ENCODE peak calls at places on chromosomes 6 and 20, in four cellular contexts. B, F, I and A are unnamed samples.

GRCh38 chr6:158410784-158411183 is 98.5 kb downstream of the TULP4 start:
- DNase-seq in B (no peak), F (no peak), I (no peak), A (no peak)

GRCh38 chr20:22070546-22070945 is 365.1 kb downstream of the PAX1 start:
- DNase-seq in B (no peak), F (no peak), I (no peak), A (no peak)

GRCh38 chr6:5674141-5674540 is 332.6 kb downstream of the NRN1 start:
- DNase-seq in B (no peak), F (no peak), I (no peak), A (no peak)

GRCh38 chr6:157574851-157575424 is 193.9 kb downstream of the ZDHHC14 start:
- DNase-seq in B (no peak), F (no peak), I (no peak), A (no peak)

GRCh38 chr20:22700387-22700786 is 116.0 kb upstream of the FOXA2 start:
- DNase-seq in B (no peak), F (no peak), I (no peak), A (no peak)

GRCh38 chr6:157779705-157780604 is 43.1 kb upstream of the SNX9 start:
- DNase-seq in B (peak; percentile 64), F (peak; percentile 21), I (no peak), A (no peak)

GRCh38 chr6:140766999-140767398 is 1365.7 kb upstream of the GJE1 start:
- DNase-seq in B (no peak), F (no peak), I (no peak), A (no peak)

GRCh38 chr6:2462831-2463230 is 217.4 kb upstream of the GMDS start:
- DNase-seq in B (no peak), F (no peak), I (no peak), A (no peak)

GRCh38 chr6:140069576-140069975 is 695.1 kb upstream of the CITED2 start:
- DNase-seq in B (no peak), F (no peak), I (no peak), A (no peak)

GRCh38 chr6:159398633-159399032 is 229.4 kb downstream of the FNDC1 start:
- DNase-seq in B (no peak), F (no peak), I (no peak), A (no peak)

GRCh38 chr6:99868074-99868702 is 125.8 kb downstream of the MCHR2 start:
- DNase-seq in B (peak; percentile 51), F (peak; percentile 61), I (peak; percentile 55), A (peak; percentile 2)

GRCh38 chr6:169034523-169035167 is 219.0 kb downstream of the THBS2 start:
- DNase-seq in B (peak; percentile 10), F (no peak), I (no peak), A (no peak)

GRCh38 chr20:45796336-45797070 is 4.7 kb downstream of the DNTTIP1 start:
- DNase-seq in B (no peak), F (no peak), I (no peak), A (no peak)

GRCh38 chr20:4795394-4795793 is 73.7 kb downstream of the PRND start:
- DNase-seq in B (peak; percentile 80), F (peak; percentile 70), I (peak; percentile 31), A (no peak)

GRCh38 chr20:57389695-57390603 is 1.2 kb upstream of the RBM38 start:
- DNase-seq in B (no peak), F (no peak), I (peak; percentile 72), A (no peak)

GRCh38 chr20:37690626-37691369 is 3.0 kb upstream of the CTNNBL1 start:
- DNase-seq in B (no peak), F (no peak), I (no peak), A (no peak)

GRCh38 chr6:157966990-157967389 is 14.7 kb upstream of the SYNJ2 start:
- DNase-seq in B (no peak), F (no peak), I (no peak), A (no peak)

GRCh38 chr20:1685304-1686052 is 27.9 kb upstream of the SIRPG start:
- DNase-seq in B (no peak), F (no peak), I (no peak), A (no peak)

GRCh38 chr20:5811746-5812145 is 61.5 kb downstream of the SHLD1 start:
- DNase-seq in B (no peak), F (no peak), I (no peak), A (no peak)

GRCh38 chr6:36533321-36533720 is 14.0 kb downstream of the STK38 start:
- DNase-seq in B (peak; percentile 34), F (no peak), I (no peak), A (no peak)

GRCh38 chr6:33934726-33935270 is 131.0 kb upstream of the MLN start:
- DNase-seq in B (no peak), F (no peak), I (no peak), A (no peak)

GRCh38 chr6:155171109-155171746 is 92.6 kb upstream of the CLDN20 start:
- DNase-seq in B (peak; percentile 89), F (peak; percentile 67), I (peak; percentile 23), A (peak; percentile 79)

GRCh38 chr6:6333498-6333897 is 13.0 kb upstream of the F13A1 start:
- DNase-seq in B (no peak), F (no peak), I (no peak), A (no peak)

GRCh38 chr6:44682280-44682679 is 294.8 kb downstream of the CDC5L start:
- DNase-seq in B (no peak), F (no peak), I (no peak), A (no peak)

GRCh38 chr6:24405262-24405661 is 2.5 kb downstream of the MRS2 start:
- DNase-seq in B (no peak), F (no peak), I (no peak), A (no peak)

GRCh38 chr6:39892490-39893129 is 41.7 kb downstream of the MOCS1 start:
- DNase-seq in B (peak; percentile 69), F (peak; percentile 38), I (peak; percentile 66), A (peak; percentile 2)

GRCh38 chr20:37729452-37729851 is 35.6 kb downstream of the CTNNBL1 start:
- DNase-seq in B (no peak), F (no peak), I (no peak), A (no peak)

GRCh38 chr6:15417811-15418210 is 171.9 kb downstream of the JARID2 start:
- DNase-seq in B (peak; percentile 77), F (no peak), I (no peak), A (no peak)

GRCh38 chr6:47097092-47097945 is 55.2 kb upstream of the ADGRF1 start:
- DNase-seq in B (peak; percentile 85), F (peak; percentile 78), I (peak; percentile 58), A (peak; percentile 3)

GRCh38 chr20:60206259-60206658 is 248.0 kb downstream of the CDH26 start:
- DNase-seq in B (peak; percentile 49), F (peak; percentile 27), I (no peak), A (no peak)

GRCh38 chr6:41702089-41702745 is 33.2 kb downstream of the TFEB start:
- DNase-seq in B (no peak), F (no peak), I (peak; percentile 36), A (no peak)

GRCh38 chr6:81697564-81697963 is 54.9 kb downstream of the TENT5A start:
- DNase-seq in B (peak; percentile 55), F (no peak), I (no peak), A (no peak)

GRCh38 chr6:84141506-84141905 is 85.9 kb downstream of the CEP162 start:
- DNase-seq in B (no peak), F (no peak), I (no peak), A (no peak)

GRCh38 chr6:1952726-1953360 is 292.6 kb downstream of the GMDS start:
- DNase-seq in B (peak; percentile 100), F (peak; percentile 60), I (no peak), A (no peak)

GRCh38 chr6:143607959-143608358 is 69.8 kb upstream of the PHACTR2 start:
- DNase-seq in B (no peak), F (no peak), I (no peak), A (no peak)

GRCh38 chr6:94751641-94752329 is 825.5 kb upstream of the MANEA start:
- DNase-seq in B (no peak), F (no peak), I (no peak), A (peak; percentile 24)

GRCh38 chr6:26270121-26270861 is 94.7 kb upstream of the BTN3A2 start:
- DNase-seq in B (no peak), F (no peak), I (no peak), A (no peak)

GRCh38 chr6:26271640-26272090 is 93.3 kb upstream of the BTN3A2 start:
- DNase-seq in B (no peak), F (no peak), I (no peak), A (no peak)

GRCh38 chr6:26273673-26274595 is 91.1 kb upstream of the BTN3A2 start:
- DNase-seq in B (peak; percentile 42), F (no peak), I (no peak), A (no peak)

GRCh38 chr6:26270903-26271639 is 93.9 kb upstream of the BTN3A2 start:
- DNase-seq in B (peak; percentile 90), F (no peak), I (no peak), A (peak; percentile 98)

DNA sequence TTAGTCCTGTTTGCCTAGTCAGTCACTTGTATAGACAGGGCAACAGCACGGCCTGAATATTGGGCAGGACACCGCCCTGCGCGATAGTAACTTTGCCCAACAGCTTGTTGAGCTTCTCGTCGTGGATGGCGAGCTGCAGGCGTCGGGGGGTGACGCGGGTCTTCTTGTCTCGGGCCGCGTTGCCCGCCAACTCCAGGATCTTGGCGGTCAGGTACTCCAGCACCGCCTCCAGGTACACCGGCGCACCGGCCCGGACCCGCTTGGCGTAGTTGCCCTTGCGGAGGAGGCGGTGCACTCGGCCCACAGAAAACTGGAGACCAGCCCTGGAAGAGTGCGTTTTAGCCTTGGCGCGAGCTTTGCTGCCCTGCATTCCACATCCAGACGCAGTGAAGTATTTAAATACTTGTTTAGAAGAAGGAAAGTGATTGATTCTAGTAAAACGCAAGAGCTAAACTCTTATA is 92.8 kb upstream of the BTN3A2 start:
- DNase-seq in B (no peak), F (no peak), I (no peak), A (no peak)
- TF ChIP-seq ELK1 in B (no peak), F (no peak), I (no peak), A (no peak)

GRCh38 chr6:18070486-18070885 is 52.0 kb downstream of the NHLRC1 start:
- DNase-seq in B (no peak), F (no peak), I (no peak), A (no peak)
- TF ChIP-seq ELK1 in B (no peak), F (no peak), I (no peak), A (no peak)

DNA sequence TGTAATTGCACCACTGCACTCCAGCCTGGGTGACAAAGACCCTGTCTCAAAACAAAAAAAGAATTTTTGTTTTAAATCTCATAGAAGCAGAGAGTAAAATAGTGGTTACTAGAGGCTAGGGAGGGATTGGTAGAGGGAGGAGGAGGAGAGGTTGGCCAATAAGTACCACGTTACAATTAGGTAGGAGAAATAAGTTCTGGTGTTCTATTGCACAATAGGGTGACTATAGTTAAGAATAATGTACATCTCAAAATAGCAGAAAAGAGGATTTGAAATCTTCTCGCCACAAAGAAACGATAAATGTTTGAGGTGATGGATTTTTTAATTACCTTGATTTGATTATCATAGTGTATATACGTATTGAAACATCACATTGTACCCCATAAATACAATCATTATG is 27.1 kb upstream of the TOP1 start:
- DNase-seq in B (peak; percentile 33), F (no peak), I (no peak), A (no peak)
- TF ChIP-seq ELK1 in B (no peak), F (no peak), I (no peak), A (no peak)

DNA sequence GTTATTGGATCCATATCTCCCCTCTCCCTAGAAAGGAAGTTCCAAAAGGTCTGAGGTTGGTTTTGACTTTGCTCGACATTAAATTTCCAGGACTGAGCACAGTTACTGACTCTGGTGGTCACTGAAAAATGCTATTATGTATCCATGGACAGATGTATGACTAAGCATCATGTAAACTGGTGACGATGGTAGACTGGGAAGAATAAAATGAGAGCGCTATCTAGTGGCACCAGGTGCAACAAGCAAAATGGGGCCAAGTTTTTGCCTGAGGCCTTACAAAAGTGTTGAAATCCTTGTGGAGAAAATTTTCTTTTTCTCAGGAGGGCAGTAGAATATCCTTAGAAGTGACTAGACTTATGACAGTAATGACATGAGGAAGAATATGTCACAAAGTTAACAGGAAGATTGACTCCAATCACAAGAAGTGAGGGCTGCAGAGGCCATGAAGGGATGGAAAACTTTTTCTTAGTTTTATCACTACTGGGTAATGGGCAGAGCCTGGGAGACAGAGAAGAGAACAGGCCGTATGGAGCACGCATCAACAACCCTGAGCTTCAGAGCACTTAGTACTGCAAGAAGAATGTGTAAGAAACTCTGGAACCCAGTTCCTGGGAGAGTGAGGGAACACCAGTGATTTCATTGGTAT is 88.9 kb upstream of the ELOVL5 start:
- DNase-seq in B (peak; percentile 91), F (peak; percentile 73), I (peak; percentile 37), A (peak; percentile 27)
- TF ChIP-seq ELK1 in B (no peak), F (no peak), I (no peak), A (no peak)